ENCODE peak calls at places on chromosomes 11 and 22, in five cellular contexts. One of them, this sample, is unnamed. For H3K4me1 and H3K9me3, the result is how much of the 10 kb centered on the place peaks cover.

GRCh38 chr22:25374871-25375270 is 155.4 kb downstream of the CRYBB2 start:
- DNase-seq in mammary epithelial cell: no peak
- DNase-seq in Panc1: no peak
- DNase-seq in gastrocnemius medialis: no peak
- DNase-seq in pancreas: no peak
- DNase-seq in this sample: no peak

GRCh38 chr11:13316528-13316961 is 39.0 kb downstream of the BMAL1 start:
- DNase-seq in mammary epithelial cell: peak
- DNase-seq in Panc1: no peak
- DNase-seq in gastrocnemius medialis: no peak
- DNase-seq in pancreas: no peak
- DNase-seq in this sample: no peak

GRCh38 chr22:33986954-33987353 is 66.7 kb upstream of the LARGE1 start:
- DNase-seq in mammary epithelial cell: no peak
- DNase-seq in Panc1: no peak
- DNase-seq in gastrocnemius medialis: no peak
- DNase-seq in pancreas: no peak
- DNase-seq in this sample: no peak

GRCh38 chr22:39712938-39713525 is 142.5 kb downstream of the CACNA1I start:
- DNase-seq in mammary epithelial cell: no peak
- DNase-seq in Panc1: no peak
- DNase-seq in gastrocnemius medialis: no peak
- DNase-seq in pancreas: no peak
- DNase-seq in this sample: no peak

GRCh38 chr11:120224872-120225371 is 14.1 kb downstream of the OAF start:
- DNase-seq in mammary epithelial cell: no peak
- DNase-seq in Panc1: no peak
- DNase-seq in gastrocnemius medialis: no peak
- DNase-seq in pancreas: no peak
- DNase-seq in this sample: no peak

GRCh38 chr11:10476342-10476741 is 21.3 kb downstream of the AMPD3 start:
- DNase-seq in mammary epithelial cell: no peak
- DNase-seq in Panc1: no peak
- DNase-seq in gastrocnemius medialis: no peak
- DNase-seq in pancreas: no peak
- DNase-seq in this sample: no peak

GRCh38 chr22:38967451-38968450 is 10.3 kb downstream of the APOBEC3A start:
- DNase-seq in mammary epithelial cell: no peak
- DNase-seq in Panc1: no peak
- DNase-seq in gastrocnemius medialis: peak
- DNase-seq in pancreas: no peak
- DNase-seq in this sample: no peak

GRCh38 chr11:68010058-68011041 is at the start of gene ALDH3B1:
- DNase-seq in mammary epithelial cell: peak
- DNase-seq in Panc1: no peak
- DNase-seq in gastrocnemius medialis: peak
- DNase-seq in pancreas: peak
- DNase-seq in this sample: no peak

GRCh38 chr11:876550-876949 is 33.9 kb downstream of the TSPAN4 start:
- DNase-seq in mammary epithelial cell: no peak
- DNase-seq in Panc1: no peak
- DNase-seq in gastrocnemius medialis: peak
- DNase-seq in pancreas: peak
- DNase-seq in this sample: no peak

GRCh38 chr11:1777737-1778136 is 14.0 kb upstream of the CTSD start:
- DNase-seq in mammary epithelial cell: no peak
- DNase-seq in Panc1: no peak
- DNase-seq in gastrocnemius medialis: no peak
- DNase-seq in pancreas: no peak
- DNase-seq in this sample: no peak

GRCh38 chr11:122322369-122322768 is 206.4 kb upstream of the BLID start:
- DNase-seq in mammary epithelial cell: no peak
- DNase-seq in Panc1: no peak
- DNase-seq in gastrocnemius medialis: no peak
- DNase-seq in pancreas: no peak
- DNase-seq in this sample: no peak

GRCh38 chr11:106400949-106401545 is 323.6 kb downstream of the AASDHPPT start:
- DNase-seq in mammary epithelial cell: no peak
- DNase-seq in Panc1: no peak
- DNase-seq in gastrocnemius medialis: no peak
- DNase-seq in pancreas: no peak
- DNase-seq in this sample: no peak

GRCh38 chr11:92285776-92286175 is 61.2 kb downstream of the FAT3 start:
- DNase-seq in mammary epithelial cell: no peak
- DNase-seq in Panc1: no peak
- DNase-seq in gastrocnemius medialis: no peak
- DNase-seq in pancreas: no peak
- DNase-seq in this sample: no peak

DNA sequence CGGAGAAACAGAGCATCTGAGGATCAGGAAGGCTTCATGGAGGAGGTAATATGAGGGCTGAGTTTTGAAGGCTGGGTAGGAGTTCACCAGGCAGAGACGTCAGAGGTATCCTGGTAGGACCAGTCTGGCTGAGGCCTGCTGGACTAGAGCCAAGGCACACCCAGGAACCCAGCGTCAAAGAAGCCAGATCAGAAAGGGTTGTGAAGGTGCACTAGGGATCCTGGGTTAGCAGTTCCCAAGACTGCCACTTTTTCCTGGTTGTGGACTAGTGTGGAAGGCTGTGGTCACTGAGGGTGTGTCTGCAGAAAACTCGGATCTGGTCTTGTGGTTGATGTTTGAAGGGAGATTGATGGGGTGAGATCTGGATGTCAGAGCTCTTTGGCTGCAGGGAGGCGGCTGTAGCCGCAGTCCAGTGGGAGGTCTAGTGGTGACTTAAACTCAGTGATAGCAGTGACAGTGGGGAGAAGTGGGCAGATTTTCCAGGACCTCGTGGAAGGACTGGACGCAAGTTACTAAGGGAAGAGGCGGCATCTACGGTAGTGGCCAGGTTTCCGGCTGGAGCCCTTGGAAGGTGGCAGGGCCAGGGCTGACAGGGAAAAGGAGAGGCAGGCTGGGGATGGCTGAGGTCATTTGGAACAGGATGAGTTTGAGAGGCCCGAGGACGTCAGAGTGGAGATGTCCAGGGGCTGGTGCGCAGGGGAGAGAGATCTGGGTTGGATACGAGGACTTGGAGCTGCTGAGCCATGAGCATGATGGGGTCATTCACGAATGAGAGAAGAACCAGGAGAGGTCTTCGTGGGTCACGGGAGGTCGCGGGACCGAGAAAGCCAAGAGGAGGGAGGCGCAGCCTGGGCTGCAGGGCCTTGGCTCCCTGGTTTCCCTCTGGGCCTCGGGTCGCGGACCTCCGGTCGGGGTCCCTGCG is 10.9 kb downstream of the RELA start:
- DNase-seq in mammary epithelial cell: peak
- DNase-seq in Panc1: no peak
- DNase-seq in gastrocnemius medialis: no peak
- DNase-seq in pancreas: peak
- DNase-seq in this sample: no peak
- H3K4me1 ChIP-seq in mammary epithelial cell: under half
- H3K4me1 ChIP-seq in Panc1: under half
- H3K4me1 ChIP-seq in gastrocnemius medialis: under half
- H3K4me1 ChIP-seq in pancreas: under half
- H3K4me1 ChIP-seq in this sample: under half

GRCh38 chr22:47472636-47473035 is 710.2 kb downstream of the TBC1D22A start:
- DNase-seq in mammary epithelial cell: no peak
- DNase-seq in Panc1: no peak
- DNase-seq in gastrocnemius medialis: no peak
- DNase-seq in pancreas: no peak
- DNase-seq in this sample: no peak
- H3K9me3 ChIP-seq in mammary epithelial cell: under half
- H3K9me3 ChIP-seq in Panc1: under half
- H3K9me3 ChIP-seq in gastrocnemius medialis: under half
- H3K9me3 ChIP-seq in pancreas: under half
- H3K9me3 ChIP-seq in this sample: under half

DNA sequence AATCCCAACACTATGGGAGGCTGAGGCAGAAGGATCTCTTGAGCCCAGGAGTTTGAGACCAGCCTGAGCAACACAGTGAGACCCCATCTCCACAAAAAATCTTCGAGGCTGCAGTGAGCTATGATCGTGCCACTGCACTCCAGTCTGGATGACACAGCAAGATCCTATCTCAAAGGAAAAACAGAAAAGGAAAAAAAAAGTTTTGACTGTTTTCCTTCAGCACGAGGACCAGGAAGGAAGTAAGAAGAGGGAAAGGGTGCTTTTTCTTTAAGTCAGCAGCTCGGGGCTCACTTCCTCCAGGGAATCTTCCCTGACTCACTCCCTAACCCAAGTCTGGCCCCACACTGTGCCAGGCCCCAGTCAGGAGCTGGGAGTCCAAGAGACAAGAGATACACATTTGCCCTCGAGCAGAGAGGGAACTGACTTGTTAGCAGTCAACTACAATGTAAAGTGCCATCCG is 14.2 kb downstream of the ARRB1 start:
- DNase-seq in mammary epithelial cell: peak
- DNase-seq in Panc1: no peak
- DNase-seq in gastrocnemius medialis: peak
- DNase-seq in pancreas: no peak
- DNase-seq in this sample: no peak
- H3K4me3 ChIP-seq in mammary epithelial cell: no peak
- H3K4me3 ChIP-seq in Panc1: no peak
- H3K4me3 ChIP-seq in gastrocnemius medialis: no peak
- H3K4me3 ChIP-seq in pancreas: no peak
- H3K4me3 ChIP-seq in this sample: no peak

DNA sequence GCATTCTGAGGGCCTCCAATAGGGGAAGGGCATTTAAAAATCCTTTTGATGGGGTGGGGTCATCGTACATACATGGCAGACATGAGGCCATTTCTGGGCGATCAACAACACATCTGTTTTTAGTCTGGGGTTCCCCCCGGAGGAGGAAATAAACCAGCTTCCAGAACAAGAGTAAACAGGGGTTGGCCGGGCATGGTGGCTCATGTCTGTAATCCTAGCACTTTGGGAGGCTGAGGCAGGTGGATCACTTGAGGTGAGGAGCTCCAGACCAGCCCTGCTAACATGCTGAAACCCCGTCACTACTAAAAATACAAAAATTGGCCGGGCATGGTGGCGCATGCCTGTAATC is 12.0 kb downstream of the PRSS23 start:
- DNase-seq in mammary epithelial cell: no peak
- DNase-seq in Panc1: no peak
- DNase-seq in gastrocnemius medialis: peak
- DNase-seq in pancreas: no peak
- DNase-seq in this sample: no peak
- H3K4me1 ChIP-seq in mammary epithelial cell: under half
- H3K4me1 ChIP-seq in Panc1: half or more
- H3K4me1 ChIP-seq in gastrocnemius medialis: under half
- H3K4me1 ChIP-seq in pancreas: under half
- H3K4me1 ChIP-seq in this sample: under half